ENCODE peak calls at places on chromosome 1, in seven cellular contexts. One of them, this sample, is unnamed.

GRCh38 chr1:46064708-46065107 is 67.7 kb downstream of the PIK3R3 start:
- DNase-seq in neural progenitor cell: no peak
- DNase-seq in IMR-90: no peak
- DNase-seq in SJSA1: no peak
- DNase-seq in hepatocyte: no peak
- DNase-seq in uterus: no peak
- DNase-seq in SK-N-SH: no peak
- DNase-seq in this sample: no peak

GRCh38 chr1:7842517-7842916 is 10.3 kb downstream of the UTS2 start:
- DNase-seq in hepatocyte: no peak
- DNase-seq in SJSA1: no peak
- DNase-seq in uterus: no peak
- DNase-seq in IMR-90: no peak
- DNase-seq in SK-N-SH: no peak
- DNase-seq in neural progenitor cell: no peak
- DNase-seq in this sample: no peak

GRCh38 chr1:173149887-173150286 is 57.2 kb downstream of the TNFSF4 start:
- DNase-seq in neural progenitor cell: no peak
- DNase-seq in SJSA1: no peak
- DNase-seq in uterus: no peak
- DNase-seq in IMR-90: peak
- DNase-seq in SK-N-SH: no peak
- DNase-seq in hepatocyte: peak
- DNase-seq in this sample: peak

GRCh38 chr1:200362421-200362820 is 47.4 kb downstream of the ZNF281 start:
- DNase-seq in SJSA1: no peak
- DNase-seq in SK-N-SH: no peak
- DNase-seq in IMR-90: no peak
- DNase-seq in uterus: no peak
- DNase-seq in hepatocyte: no peak
- DNase-seq in neural progenitor cell: peak
- DNase-seq in this sample: no peak

GRCh38 chr1:113758631-113759340 is 500 bp downstream of the PHTF1 start:
- DNase-seq in hepatocyte: peak
- DNase-seq in uterus: peak
- DNase-seq in SJSA1: peak
- DNase-seq in SK-N-SH: peak
- DNase-seq in neural progenitor cell: peak
- DNase-seq in IMR-90: peak
- DNase-seq in this sample: peak

GRCh38 chr1:62299426-62300200 is 19.6 kb downstream of the KANK4 start:
- DNase-seq in SJSA1: no peak
- DNase-seq in IMR-90: no peak
- DNase-seq in neural progenitor cell: no peak
- DNase-seq in hepatocyte: no peak
- DNase-seq in SK-N-SH: no peak
- DNase-seq in uterus: no peak
- DNase-seq in this sample: peak

GRCh38 chr1:83970802-83971201 is 28.1 kb downstream of the TTLL7 start:
- DNase-seq in uterus: no peak
- DNase-seq in IMR-90: no peak
- DNase-seq in neural progenitor cell: peak
- DNase-seq in SJSA1: no peak
- DNase-seq in hepatocyte: no peak
- DNase-seq in SK-N-SH: no peak
- DNase-seq in this sample: no peak

GRCh38 chr1:233700338-233700737 is 86.4 kb downstream of the KCNK1 start:
- DNase-seq in IMR-90: no peak
- DNase-seq in neural progenitor cell: no peak
- DNase-seq in SJSA1: no peak
- DNase-seq in hepatocyte: no peak
- DNase-seq in uterus: no peak
- DNase-seq in SK-N-SH: no peak
- DNase-seq in this sample: no peak

GRCh38 chr1:110477041-110477440 is 26.1 kb downstream of the PROK1 start:
- DNase-seq in uterus: no peak
- DNase-seq in IMR-90: peak
- DNase-seq in hepatocyte: peak
- DNase-seq in neural progenitor cell: no peak
- DNase-seq in SK-N-SH: no peak
- DNase-seq in SJSA1: no peak
- DNase-seq in this sample: no peak

GRCh38 chr1:101431956-101432510 is 195.2 kb downstream of the S1PR1 start:
- DNase-seq in SJSA1: no peak
- DNase-seq in IMR-90: no peak
- DNase-seq in uterus: no peak
- DNase-seq in neural progenitor cell: no peak
- DNase-seq in SK-N-SH: no peak
- DNase-seq in hepatocyte: no peak
- DNase-seq in this sample: no peak

GRCh38 chr1:100400332-100400933 is 48.1 kb downstream of the CDC14A start:
- DNase-seq in IMR-90: no peak
- DNase-seq in uterus: no peak
- DNase-seq in SK-N-SH: peak
- DNase-seq in hepatocyte: no peak
- DNase-seq in neural progenitor cell: peak
- DNase-seq in SJSA1: no peak
- DNase-seq in this sample: peak

GRCh38 chr1:55428944-55429931 is 214.1 kb upstream of the USP24 start:
- DNase-seq in SK-N-SH: peak
- DNase-seq in hepatocyte: peak
- DNase-seq in IMR-90: peak
- DNase-seq in uterus: peak
- DNase-seq in SJSA1: peak
- DNase-seq in neural progenitor cell: no peak
- DNase-seq in this sample: peak

GRCh38 chr1:3060601-3061551 is 8.1 kb upstream of the PRDM16 start:
- DNase-seq in SK-N-SH: no peak
- DNase-seq in hepatocyte: peak
- DNase-seq in IMR-90: no peak
- DNase-seq in uterus: no peak
- DNase-seq in neural progenitor cell: peak
- DNase-seq in SJSA1: no peak
- DNase-seq in this sample: no peak

GRCh38 chr1:91742848-91743292 is 143.1 kb downstream of the TGFBR3 start:
- DNase-seq in SJSA1: no peak
- DNase-seq in neural progenitor cell: no peak
- DNase-seq in IMR-90: peak
- DNase-seq in uterus: peak
- DNase-seq in SK-N-SH: no peak
- DNase-seq in hepatocyte: no peak
- DNase-seq in this sample: peak

GRCh38 chr1:6601049-6601864 is 1.4 kb downstream of the KLHL21 start:
- DNase-seq in IMR-90: peak
- DNase-seq in SK-N-SH: peak
- DNase-seq in neural progenitor cell: peak
- DNase-seq in uterus: peak
- DNase-seq in SJSA1: peak
- DNase-seq in hepatocyte: peak
- DNase-seq in this sample: peak

GRCh38 chr1:145827966-145828365 is 4.0 kb downstream of the POLR3C start:
- DNase-seq in SJSA1: no peak
- DNase-seq in uterus: no peak
- DNase-seq in neural progenitor cell: no peak
- DNase-seq in SK-N-SH: no peak
- DNase-seq in IMR-90: peak
- DNase-seq in hepatocyte: no peak
- DNase-seq in this sample: no peak
- H3K27ac ChIP-seq in SJSA1: no peak
- H3K27ac ChIP-seq in uterus: no peak
- H3K27ac ChIP-seq in neural progenitor cell: no peak
- H3K27ac ChIP-seq in SK-N-SH: no peak
- H3K27ac ChIP-seq in IMR-90: no peak
- H3K27ac ChIP-seq in hepatocyte: no peak
- H3K27ac ChIP-seq in this sample: no peak

GRCh38 chr1:21574464-21575151 is 65.4 kb downstream of the ALPL start:
- DNase-seq in SJSA1: peak
- DNase-seq in neural progenitor cell: peak
- DNase-seq in hepatocyte: peak
- DNase-seq in SK-N-SH: no peak
- DNase-seq in IMR-90: no peak
- DNase-seq in uterus: peak
- DNase-seq in this sample: no peak
- H3K27ac ChIP-seq in SJSA1: peak
- H3K27ac ChIP-seq in neural progenitor cell: peak
- H3K27ac ChIP-seq in hepatocyte: peak
- H3K27ac ChIP-seq in SK-N-SH: no peak
- H3K27ac ChIP-seq in IMR-90: no peak
- H3K27ac ChIP-seq in uterus: peak
- H3K27ac ChIP-seq in this sample: no peak

GRCh38 chr1:226965581-226966440 is 25.7 kb downstream of the COQ8A start:
- DNase-seq in SJSA1: no peak
- DNase-seq in neural progenitor cell: no peak
- DNase-seq in IMR-90: no peak
- DNase-seq in SK-N-SH: no peak
- DNase-seq in uterus: no peak
- DNase-seq in hepatocyte: no peak
- DNase-seq in this sample: no peak
- H3K27ac ChIP-seq in SJSA1: no peak
- H3K27ac ChIP-seq in neural progenitor cell: no peak
- H3K27ac ChIP-seq in IMR-90: no peak
- H3K27ac ChIP-seq in SK-N-SH: no peak
- H3K27ac ChIP-seq in uterus: no peak
- H3K27ac ChIP-seq in hepatocyte: no peak
- H3K27ac ChIP-seq in this sample: no peak

DNA sequence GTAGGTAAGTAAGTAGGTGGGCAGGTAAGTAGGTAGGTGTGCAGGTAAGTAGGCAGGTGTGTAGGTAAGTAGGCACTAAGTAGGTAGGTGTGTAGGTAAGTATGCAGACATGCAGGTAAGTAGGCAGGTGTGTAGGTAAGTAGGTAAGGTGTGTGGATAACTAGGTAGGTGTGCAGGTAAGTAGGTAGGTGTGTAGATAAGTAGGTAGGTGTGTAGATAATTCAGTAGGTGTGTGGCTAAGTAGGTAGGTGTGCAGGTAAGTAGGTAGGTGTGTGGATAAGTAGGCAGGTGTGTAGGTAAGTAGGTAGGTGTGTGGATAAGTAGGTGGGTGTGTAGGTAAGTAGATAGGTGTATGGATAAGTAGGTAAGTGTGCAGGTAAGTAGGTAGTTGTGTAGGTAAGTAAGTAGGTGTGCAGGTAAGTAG is 53.9 kb upstream of the COG2 start:
- DNase-seq in hepatocyte: no peak
- DNase-seq in SK-N-SH: no peak
- DNase-seq in SJSA1: no peak
- DNase-seq in neural progenitor cell: no peak
- DNase-seq in uterus: no peak
- DNase-seq in IMR-90: no peak
- DNase-seq in this sample: no peak
- H3K27ac ChIP-seq in hepatocyte: no peak
- H3K27ac ChIP-seq in SK-N-SH: no peak
- H3K27ac ChIP-seq in SJSA1: no peak
- H3K27ac ChIP-seq in neural progenitor cell: no peak
- H3K27ac ChIP-seq in uterus: no peak
- H3K27ac ChIP-seq in IMR-90: no peak
- H3K27ac ChIP-seq in this sample: no peak

DNA sequence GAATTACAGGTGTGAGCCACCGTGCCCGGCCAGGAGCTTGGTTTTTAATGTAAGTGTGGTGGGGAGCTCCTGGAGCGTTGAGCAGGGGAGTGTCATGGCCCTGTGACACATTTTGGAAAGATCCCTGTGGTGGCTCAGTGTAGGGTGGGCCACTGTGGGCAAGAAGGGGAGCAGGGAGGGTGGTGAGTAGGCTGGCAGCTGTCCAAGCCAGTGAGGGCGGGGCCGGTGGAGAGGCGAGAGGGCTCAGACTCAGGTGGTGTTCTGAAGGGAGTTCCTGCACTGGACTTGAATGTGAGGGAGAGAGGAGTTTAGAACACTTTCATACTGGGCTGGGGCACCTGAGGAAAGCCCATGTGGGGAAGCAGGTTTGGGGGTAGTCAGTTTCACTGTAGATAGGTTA is 3.1 kb upstream of the EVA1B start:
- DNase-seq in neural progenitor cell: no peak
- DNase-seq in SJSA1: no peak
- DNase-seq in SK-N-SH: no peak
- DNase-seq in IMR-90: no peak
- DNase-seq in uterus: no peak
- DNase-seq in hepatocyte: no peak
- DNase-seq in this sample: no peak
- H3K27ac ChIP-seq in neural progenitor cell: no peak
- H3K27ac ChIP-seq in SJSA1: no peak
- H3K27ac ChIP-seq in SK-N-SH: no peak
- H3K27ac ChIP-seq in IMR-90: no peak
- H3K27ac ChIP-seq in uterus: no peak
- H3K27ac ChIP-seq in hepatocyte: no peak
- H3K27ac ChIP-seq in this sample: no peak